ENCODE peak calls at places on chromosome 13, in eight cellular contexts. One of them, this sample, is unnamed.

GRCh38 chr13:42905542-42905941 is 86.5 kb downstream of the EPSTI1 start:
- DNase-seq in neuronal stem cell: no peak
- DNase-seq in HCT116: no peak
- DNase-seq in IMR-90: no peak
- DNase-seq in colonic mucosa: no peak
- DNase-seq in PC-3: no peak
- DNase-seq in fibroblast of lung: no peak
- DNase-seq in mammary epithelial cell: no peak
- DNase-seq in this sample: no peak

GRCh38 chr13:76286178-76286577 is 600.0 kb downstream of the KCTD12 start:
- DNase-seq in neuronal stem cell: no peak
- DNase-seq in HCT116: no peak
- DNase-seq in IMR-90: peak
- DNase-seq in colonic mucosa: no peak
- DNase-seq in PC-3: peak
- DNase-seq in fibroblast of lung: peak
- DNase-seq in mammary epithelial cell: no peak
- DNase-seq in this sample: no peak

GRCh38 chr13:41561179-41561578 is 103.8 kb downstream of the RGCC start:
- DNase-seq in neuronal stem cell: no peak
- DNase-seq in HCT116: no peak
- DNase-seq in IMR-90: peak
- DNase-seq in colonic mucosa: no peak
- DNase-seq in PC-3: no peak
- DNase-seq in fibroblast of lung: peak
- DNase-seq in mammary epithelial cell: no peak
- DNase-seq in this sample: no peak

GRCh38 chr13:36356058-36356457 is 9.9 kb upstream of the SPART start:
- DNase-seq in neuronal stem cell: no peak
- DNase-seq in HCT116: no peak
- DNase-seq in IMR-90: no peak
- DNase-seq in colonic mucosa: no peak
- DNase-seq in PC-3: no peak
- DNase-seq in fibroblast of lung: no peak
- DNase-seq in mammary epithelial cell: no peak
- DNase-seq in this sample: no peak

GRCh38 chr13:44768233-44768632 is 192.1 kb upstream of the TSC22D1 start:
- DNase-seq in neuronal stem cell: no peak
- DNase-seq in HCT116: no peak
- DNase-seq in IMR-90: no peak
- DNase-seq in colonic mucosa: no peak
- DNase-seq in PC-3: no peak
- DNase-seq in fibroblast of lung: no peak
- DNase-seq in mammary epithelial cell: no peak
- DNase-seq in this sample: no peak

GRCh38 chr13:98409281-98409680 is 167.6 kb downstream of the STK24 start:
- DNase-seq in neuronal stem cell: no peak
- DNase-seq in HCT116: no peak
- DNase-seq in IMR-90: no peak
- DNase-seq in colonic mucosa: no peak
- DNase-seq in PC-3: no peak
- DNase-seq in fibroblast of lung: no peak
- DNase-seq in mammary epithelial cell: no peak
- DNase-seq in this sample: no peak

GRCh38 chr13:32894589-32895001 is 121.6 kb upstream of the KL start:
- DNase-seq in neuronal stem cell: no peak
- DNase-seq in HCT116: no peak
- DNase-seq in IMR-90: peak
- DNase-seq in colonic mucosa: no peak
- DNase-seq in PC-3: peak
- DNase-seq in fibroblast of lung: peak
- DNase-seq in mammary epithelial cell: peak
- DNase-seq in this sample: no peak

GRCh38 chr13:109105899-109106298 is 476.5 kb downstream of the MYO16 start:
- DNase-seq in neuronal stem cell: no peak
- DNase-seq in HCT116: no peak
- DNase-seq in IMR-90: peak
- DNase-seq in colonic mucosa: no peak
- DNase-seq in PC-3: no peak
- DNase-seq in fibroblast of lung: no peak
- DNase-seq in mammary epithelial cell: no peak
- DNase-seq in this sample: no peak

GRCh38 chr13:109869312-109870237 is 83.2 kb upstream of the IRS2 start:
- DNase-seq in neuronal stem cell: no peak
- DNase-seq in HCT116: no peak
- DNase-seq in IMR-90: peak
- DNase-seq in colonic mucosa: peak
- DNase-seq in PC-3: no peak
- DNase-seq in fibroblast of lung: peak
- DNase-seq in mammary epithelial cell: peak
- DNase-seq in this sample: peak

GRCh38 chr13:65926750-65927171 is 1303.4 kb downstream of the PCDH9 start:
- DNase-seq in neuronal stem cell: no peak
- DNase-seq in HCT116: peak
- DNase-seq in IMR-90: no peak
- DNase-seq in colonic mucosa: peak
- DNase-seq in PC-3: peak
- DNase-seq in fibroblast of lung: no peak
- DNase-seq in mammary epithelial cell: no peak
- DNase-seq in this sample: peak

GRCh38 chr13:19794552-19795143 is 11.9 kb upstream of the PSPC1 start:
- DNase-seq in neuronal stem cell: no peak
- DNase-seq in HCT116: peak
- DNase-seq in IMR-90: no peak
- DNase-seq in colonic mucosa: no peak
- DNase-seq in PC-3: peak
- DNase-seq in fibroblast of lung: no peak
- DNase-seq in mammary epithelial cell: peak
- DNase-seq in this sample: peak

GRCh38 chr13:59088716-59089115 is 1075.0 kb downstream of the DIAPH3 start:
- DNase-seq in neuronal stem cell: no peak
- DNase-seq in HCT116: no peak
- DNase-seq in IMR-90: peak
- DNase-seq in colonic mucosa: no peak
- DNase-seq in PC-3: peak
- DNase-seq in fibroblast of lung: peak
- DNase-seq in mammary epithelial cell: no peak
- DNase-seq in this sample: no peak

GRCh38 chr13:32728327-32728726 is 142.1 kb downstream of the PDS5B start:
- DNase-seq in neuronal stem cell: peak
- DNase-seq in HCT116: no peak
- DNase-seq in IMR-90: no peak
- DNase-seq in colonic mucosa: no peak
- DNase-seq in PC-3: no peak
- DNase-seq in fibroblast of lung: no peak
- DNase-seq in mammary epithelial cell: no peak
- DNase-seq in this sample: no peak

GRCh38 chr13:24627090-24627714 is 53.0 kb upstream of the ATP12A start:
- DNase-seq in neuronal stem cell: peak
- DNase-seq in HCT116: peak
- DNase-seq in IMR-90: no peak
- DNase-seq in colonic mucosa: peak
- DNase-seq in PC-3: peak
- DNase-seq in fibroblast of lung: no peak
- DNase-seq in mammary epithelial cell: no peak
- DNase-seq in this sample: peak

GRCh38 chr13:33526718-33527117 is 241.2 kb upstream of the STARD13 start:
- DNase-seq in neuronal stem cell: no peak
- DNase-seq in HCT116: no peak
- DNase-seq in IMR-90: no peak
- DNase-seq in colonic mucosa: no peak
- DNase-seq in PC-3: no peak
- DNase-seq in fibroblast of lung: no peak
- DNase-seq in mammary epithelial cell: no peak
- DNase-seq in this sample: no peak

GRCh38 chr13:51370811-51371210 is 31.3 kb downstream of the SERPINE3 start:
- DNase-seq in neuronal stem cell: no peak
- DNase-seq in HCT116: no peak
- DNase-seq in IMR-90: no peak
- DNase-seq in colonic mucosa: no peak
- DNase-seq in PC-3: no peak
- DNase-seq in fibroblast of lung: no peak
- DNase-seq in mammary epithelial cell: no peak
- DNase-seq in this sample: no peak

GRCh38 chr13:65560936-65561335 is 1669.2 kb downstream of the PCDH9 start:
- DNase-seq in neuronal stem cell: no peak
- DNase-seq in HCT116: no peak
- DNase-seq in IMR-90: no peak
- DNase-seq in colonic mucosa: no peak
- DNase-seq in PC-3: no peak
- DNase-seq in fibroblast of lung: no peak
- DNase-seq in mammary epithelial cell: no peak
- DNase-seq in this sample: no peak

GRCh38 chr13:63297162-63297561 is 1881.5 kb upstream of the PCDH20 start:
- DNase-seq in neuronal stem cell: no peak
- DNase-seq in HCT116: no peak
- DNase-seq in IMR-90: no peak
- DNase-seq in colonic mucosa: no peak
- DNase-seq in PC-3: no peak
- DNase-seq in fibroblast of lung: no peak
- DNase-seq in mammary epithelial cell: no peak
- DNase-seq in this sample: no peak

GRCh38 chr13:78182813-78183212 is 264.2 kb upstream of the EDNRB start:
- DNase-seq in neuronal stem cell: no peak
- DNase-seq in HCT116: no peak
- DNase-seq in IMR-90: no peak
- DNase-seq in colonic mucosa: no peak
- DNase-seq in PC-3: peak
- DNase-seq in fibroblast of lung: no peak
- DNase-seq in mammary epithelial cell: no peak
- DNase-seq in this sample: no peak

GRCh38 chr13:48054601-48055000 is 17.1 kb downstream of the NUDT15 start:
- DNase-seq in neuronal stem cell: no peak
- DNase-seq in HCT116: no peak
- DNase-seq in IMR-90: no peak
- DNase-seq in colonic mucosa: no peak
- DNase-seq in PC-3: no peak
- DNase-seq in fibroblast of lung: no peak
- DNase-seq in mammary epithelial cell: no peak
- DNase-seq in this sample: no peak

GRCh38 chr13:48050550-48050949 is 13.0 kb downstream of the NUDT15 start:
- DNase-seq in neuronal stem cell: no peak
- DNase-seq in HCT116: no peak
- DNase-seq in IMR-90: no peak
- DNase-seq in colonic mucosa: no peak
- DNase-seq in PC-3: no peak
- DNase-seq in fibroblast of lung: no peak
- DNase-seq in mammary epithelial cell: no peak
- DNase-seq in this sample: no peak

DNA sequence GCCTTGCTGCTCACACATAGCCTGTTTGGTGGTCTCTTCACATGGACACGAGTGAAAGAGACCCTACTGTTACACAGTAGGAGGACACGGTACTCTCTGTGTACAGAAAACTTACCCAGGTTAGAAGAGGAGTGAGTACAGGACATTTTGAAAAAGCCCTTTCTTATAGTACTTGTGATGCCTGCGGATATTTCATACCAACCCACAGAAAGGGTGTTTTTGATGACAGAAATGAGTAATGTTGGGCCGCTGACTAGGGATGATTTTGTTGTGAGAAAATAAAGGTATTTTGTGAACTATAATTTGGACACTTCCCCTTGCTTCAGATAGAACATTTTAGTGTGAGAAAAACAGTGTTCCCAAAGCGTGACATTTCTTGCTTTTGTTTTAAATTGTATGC is 18.2 kb downstream of the NUDT15 start:
- DNase-seq in neuronal stem cell: no peak
- DNase-seq in HCT116: no peak
- DNase-seq in IMR-90: no peak
- DNase-seq in colonic mucosa: no peak
- DNase-seq in PC-3: no peak
- DNase-seq in fibroblast of lung: no peak
- DNase-seq in mammary epithelial cell: no peak
- DNase-seq in this sample: no peak
- H3K9ac ChIP-seq in neuronal stem cell: no peak
- H3K9ac ChIP-seq in HCT116: no peak
- H3K9ac ChIP-seq in IMR-90: no peak
- H3K9ac ChIP-seq in colonic mucosa: no peak
- H3K9ac ChIP-seq in PC-3: no peak
- H3K9ac ChIP-seq in fibroblast of lung: no peak
- H3K9ac ChIP-seq in mammary epithelial cell: no peak
- H3K9ac ChIP-seq in this sample: no peak

GRCh38 chr13:37616131-37616530 is 17.6 kb upstream of the POSTN start:
- DNase-seq in neuronal stem cell: no peak
- DNase-seq in HCT116: no peak
- DNase-seq in IMR-90: peak
- DNase-seq in colonic mucosa: no peak
- DNase-seq in PC-3: no peak
- DNase-seq in fibroblast of lung: peak
- DNase-seq in mammary epithelial cell: no peak
- DNase-seq in this sample: no peak
- H3K9ac ChIP-seq in neuronal stem cell: no peak
- H3K9ac ChIP-seq in HCT116: no peak
- H3K9ac ChIP-seq in IMR-90: no peak
- H3K9ac ChIP-seq in colonic mucosa: no peak
- H3K9ac ChIP-seq in PC-3: no peak
- H3K9ac ChIP-seq in fibroblast of lung: no peak
- H3K9ac ChIP-seq in mammary epithelial cell: no peak
- H3K9ac ChIP-seq in this sample: no peak

GRCh38 chr13:48401480-48401879 is 11.4 kb downstream of the LPAR6 start:
- DNase-seq in neuronal stem cell: no peak
- DNase-seq in HCT116: no peak
- DNase-seq in IMR-90: no peak
- DNase-seq in colonic mucosa: no peak
- DNase-seq in PC-3: no peak
- DNase-seq in fibroblast of lung: no peak
- DNase-seq in mammary epithelial cell: no peak
- DNase-seq in this sample: no peak

GRCh38 chr13:48404952-48405351 is 8.0 kb downstream of the LPAR6 start:
- DNase-seq in neuronal stem cell: no peak
- DNase-seq in HCT116: no peak
- DNase-seq in IMR-90: no peak
- DNase-seq in colonic mucosa: no peak
- DNase-seq in PC-3: no peak
- DNase-seq in fibroblast of lung: no peak
- DNase-seq in mammary epithelial cell: no peak
- DNase-seq in this sample: no peak

GRCh38 chr13:48402325-48402962 is 10.5 kb downstream of the LPAR6 start:
- DNase-seq in neuronal stem cell: no peak
- DNase-seq in HCT116: no peak
- DNase-seq in IMR-90: no peak
- DNase-seq in colonic mucosa: no peak
- DNase-seq in PC-3: no peak
- DNase-seq in fibroblast of lung: no peak
- DNase-seq in mammary epithelial cell: peak
- DNase-seq in this sample: no peak

GRCh38 chr13:48403929-48404328 is 9.0 kb downstream of the LPAR6 start:
- DNase-seq in neuronal stem cell: no peak
- DNase-seq in HCT116: no peak
- DNase-seq in IMR-90: no peak
- DNase-seq in colonic mucosa: no peak
- DNase-seq in PC-3: no peak
- DNase-seq in fibroblast of lung: no peak
- DNase-seq in mammary epithelial cell: no peak
- DNase-seq in this sample: no peak

GRCh38 chr13:48403151-48403631 is 9.7 kb downstream of the LPAR6 start:
- DNase-seq in neuronal stem cell: no peak
- DNase-seq in HCT116: no peak
- DNase-seq in IMR-90: peak
- DNase-seq in colonic mucosa: no peak
- DNase-seq in PC-3: no peak
- DNase-seq in fibroblast of lung: no peak
- DNase-seq in mammary epithelial cell: no peak
- DNase-seq in this sample: no peak
- H3K9ac ChIP-seq in neuronal stem cell: no peak
- H3K9ac ChIP-seq in HCT116: no peak
- H3K9ac ChIP-seq in IMR-90: peak
- H3K9ac ChIP-seq in colonic mucosa: no peak
- H3K9ac ChIP-seq in PC-3: no peak
- H3K9ac ChIP-seq in fibroblast of lung: no peak
- H3K9ac ChIP-seq in mammary epithelial cell: peak
- H3K9ac ChIP-seq in this sample: no peak

GRCh38 chr13:21676611-21677021 is 5.7 kb downstream of the FGF9 start:
- DNase-seq in neuronal stem cell: peak
- DNase-seq in HCT116: no peak
- DNase-seq in IMR-90: no peak
- DNase-seq in colonic mucosa: peak
- DNase-seq in PC-3: no peak
- DNase-seq in fibroblast of lung: no peak
- DNase-seq in mammary epithelial cell: no peak
- DNase-seq in this sample: peak
- H3K9ac ChIP-seq in neuronal stem cell: no peak
- H3K9ac ChIP-seq in HCT116: no peak
- H3K9ac ChIP-seq in IMR-90: no peak
- H3K9ac ChIP-seq in colonic mucosa: no peak
- H3K9ac ChIP-seq in PC-3: no peak
- H3K9ac ChIP-seq in fibroblast of lung: no peak
- H3K9ac ChIP-seq in mammary epithelial cell: no peak
- H3K9ac ChIP-seq in this sample: no peak

This sample was measured in endodermal cell.